ENCODE peak calls at places on chromosome 3, in nine cellular contexts. One of them, this sample, is unnamed.

GRCh38 chr3:177789500-177789899 is 592.2 kb upstream of the TBL1XR1 start:
- DNase-seq in pulmonary artery endothelial cell: no peak
- DNase-seq in CD4-positive, alpha-beta T cell: no peak
- DNase-seq in EL: no peak
- DNase-seq in AG08396: no peak
- DNase-seq in activated naive CD8-positive, alpha-beta T cell treated with anti-CD3 and anti-CD28 coated beads, Interleukin-2, amount 50 U/mL, for 16 hours: no peak
- DNase-seq in nephron progenitor cell: no peak
- DNase-seq in stimulated activated CD4-positive, alpha-beta T cell treated with anti-CD3 and anti-CD28 coated beads, Interleukin-1b, Interleukin-23, amount 100 ng/mL, for 24 hours: no peak
- DNase-seq in activated T-cell treated with anti-CD3 and anti-CD28 coated beads for 1 hour: no peak
- DNase-seq in this sample: no peak

GRCh38 chr3:193897791-193898190 is 238.2 kb upstream of the HES1 start:
- DNase-seq in pulmonary artery endothelial cell: no peak
- DNase-seq in CD4-positive, alpha-beta T cell: no peak
- DNase-seq in EL: no peak
- DNase-seq in AG08396: no peak
- DNase-seq in activated naive CD8-positive, alpha-beta T cell treated with anti-CD3 and anti-CD28 coated beads, Interleukin-2, amount 50 U/mL, for 16 hours: no peak
- DNase-seq in nephron progenitor cell: peak
- DNase-seq in stimulated activated CD4-positive, alpha-beta T cell treated with anti-CD3 and anti-CD28 coated beads, Interleukin-1b, Interleukin-23, amount 100 ng/mL, for 24 hours: no peak
- DNase-seq in activated T-cell treated with anti-CD3 and anti-CD28 coated beads for 1 hour: no peak
- DNase-seq in this sample: no peak

GRCh38 chr3:104133630-104134029 is 1233.1 kb upstream of the ALCAM start:
- DNase-seq in pulmonary artery endothelial cell: no peak
- DNase-seq in CD4-positive, alpha-beta T cell: no peak
- DNase-seq in EL: peak
- DNase-seq in AG08396: no peak
- DNase-seq in activated naive CD8-positive, alpha-beta T cell treated with anti-CD3 and anti-CD28 coated beads, Interleukin-2, amount 50 U/mL, for 16 hours: no peak
- DNase-seq in nephron progenitor cell: no peak
- DNase-seq in stimulated activated CD4-positive, alpha-beta T cell treated with anti-CD3 and anti-CD28 coated beads, Interleukin-1b, Interleukin-23, amount 100 ng/mL, for 24 hours: no peak
- DNase-seq in activated T-cell treated with anti-CD3 and anti-CD28 coated beads for 1 hour: no peak
- DNase-seq in this sample: no peak

GRCh38 chr3:153400641-153401040 is 238.6 kb downstream of the RAP2B start:
- DNase-seq in pulmonary artery endothelial cell: no peak
- DNase-seq in CD4-positive, alpha-beta T cell: no peak
- DNase-seq in EL: no peak
- DNase-seq in AG08396: no peak
- DNase-seq in activated naive CD8-positive, alpha-beta T cell treated with anti-CD3 and anti-CD28 coated beads, Interleukin-2, amount 50 U/mL, for 16 hours: no peak
- DNase-seq in nephron progenitor cell: no peak
- DNase-seq in stimulated activated CD4-positive, alpha-beta T cell treated with anti-CD3 and anti-CD28 coated beads, Interleukin-1b, Interleukin-23, amount 100 ng/mL, for 24 hours: no peak
- DNase-seq in activated T-cell treated with anti-CD3 and anti-CD28 coated beads for 1 hour: no peak
- DNase-seq in this sample: no peak

GRCh38 chr3:170869240-170869592 is 779 bp downstream of the RPL22L1 start:
- DNase-seq in pulmonary artery endothelial cell: no peak
- DNase-seq in CD4-positive, alpha-beta T cell: no peak
- DNase-seq in EL: no peak
- DNase-seq in AG08396: no peak
- DNase-seq in activated naive CD8-positive, alpha-beta T cell treated with anti-CD3 and anti-CD28 coated beads, Interleukin-2, amount 50 U/mL, for 16 hours: no peak
- DNase-seq in nephron progenitor cell: no peak
- DNase-seq in stimulated activated CD4-positive, alpha-beta T cell treated with anti-CD3 and anti-CD28 coated beads, Interleukin-1b, Interleukin-23, amount 100 ng/mL, for 24 hours: no peak
- DNase-seq in activated T-cell treated with anti-CD3 and anti-CD28 coated beads for 1 hour: no peak
- DNase-seq in this sample: no peak

GRCh38 chr3:39141211-39141995 is 12.0 kb downstream of the CSRNP1 start:
- DNase-seq in pulmonary artery endothelial cell: no peak
- DNase-seq in CD4-positive, alpha-beta T cell: no peak
- DNase-seq in EL: peak
- DNase-seq in AG08396: peak
- DNase-seq in activated naive CD8-positive, alpha-beta T cell treated with anti-CD3 and anti-CD28 coated beads, Interleukin-2, amount 50 U/mL, for 16 hours: no peak
- DNase-seq in nephron progenitor cell: no peak
- DNase-seq in stimulated activated CD4-positive, alpha-beta T cell treated with anti-CD3 and anti-CD28 coated beads, Interleukin-1b, Interleukin-23, amount 100 ng/mL, for 24 hours: no peak
- DNase-seq in activated T-cell treated with anti-CD3 and anti-CD28 coated beads for 1 hour: no peak
- DNase-seq in this sample: no peak

GRCh38 chr3:183987014-183987600 is 30.6 kb downstream of the ABCC5 start:
- DNase-seq in pulmonary artery endothelial cell: no peak
- DNase-seq in CD4-positive, alpha-beta T cell: no peak
- DNase-seq in EL: no peak
- DNase-seq in AG08396: no peak
- DNase-seq in activated naive CD8-positive, alpha-beta T cell treated with anti-CD3 and anti-CD28 coated beads, Interleukin-2, amount 50 U/mL, for 16 hours: no peak
- DNase-seq in nephron progenitor cell: no peak
- DNase-seq in stimulated activated CD4-positive, alpha-beta T cell treated with anti-CD3 and anti-CD28 coated beads, Interleukin-1b, Interleukin-23, amount 100 ng/mL, for 24 hours: no peak
- DNase-seq in activated T-cell treated with anti-CD3 and anti-CD28 coated beads for 1 hour: no peak
- DNase-seq in this sample: no peak

GRCh38 chr3:8964436-8965370 is 1.4 kb upstream of the RAD18 start:
- DNase-seq in pulmonary artery endothelial cell: peak
- DNase-seq in CD4-positive, alpha-beta T cell: no peak
- DNase-seq in EL: peak
- DNase-seq in AG08396: no peak
- DNase-seq in activated naive CD8-positive, alpha-beta T cell treated with anti-CD3 and anti-CD28 coated beads, Interleukin-2, amount 50 U/mL, for 16 hours: no peak
- DNase-seq in nephron progenitor cell: no peak
- DNase-seq in stimulated activated CD4-positive, alpha-beta T cell treated with anti-CD3 and anti-CD28 coated beads, Interleukin-1b, Interleukin-23, amount 100 ng/mL, for 24 hours: no peak
- DNase-seq in activated T-cell treated with anti-CD3 and anti-CD28 coated beads for 1 hour: no peak
- DNase-seq in this sample: no peak

GRCh38 chr3:4852780-4853748 is 126.2 kb upstream of the BHLHE40 start:
- DNase-seq in pulmonary artery endothelial cell: peak
- DNase-seq in CD4-positive, alpha-beta T cell: no peak
- DNase-seq in EL: peak
- DNase-seq in AG08396: no peak
- DNase-seq in activated naive CD8-positive, alpha-beta T cell treated with anti-CD3 and anti-CD28 coated beads, Interleukin-2, amount 50 U/mL, for 16 hours: no peak
- DNase-seq in nephron progenitor cell: no peak
- DNase-seq in stimulated activated CD4-positive, alpha-beta T cell treated with anti-CD3 and anti-CD28 coated beads, Interleukin-1b, Interleukin-23, amount 100 ng/mL, for 24 hours: no peak
- DNase-seq in activated T-cell treated with anti-CD3 and anti-CD28 coated beads for 1 hour: no peak
- DNase-seq in this sample: no peak

GRCh38 chr3:9793161-9793781 is 389 bp downstream of the ARPC4 start:
- DNase-seq in pulmonary artery endothelial cell: no peak
- DNase-seq in CD4-positive, alpha-beta T cell: no peak
- DNase-seq in EL: peak
- DNase-seq in AG08396: peak
- DNase-seq in activated naive CD8-positive, alpha-beta T cell treated with anti-CD3 and anti-CD28 coated beads, Interleukin-2, amount 50 U/mL, for 16 hours: no peak
- DNase-seq in nephron progenitor cell: no peak
- DNase-seq in stimulated activated CD4-positive, alpha-beta T cell treated with anti-CD3 and anti-CD28 coated beads, Interleukin-1b, Interleukin-23, amount 100 ng/mL, for 24 hours: no peak
- DNase-seq in activated T-cell treated with anti-CD3 and anti-CD28 coated beads for 1 hour: no peak
- DNase-seq in this sample: no peak

GRCh38 chr3:65595222-65595996 is 443.3 kb downstream of the MAGI1 start:
- DNase-seq in pulmonary artery endothelial cell: no peak
- DNase-seq in CD4-positive, alpha-beta T cell: no peak
- DNase-seq in EL: no peak
- DNase-seq in AG08396: no peak
- DNase-seq in activated naive CD8-positive, alpha-beta T cell treated with anti-CD3 and anti-CD28 coated beads, Interleukin-2, amount 50 U/mL, for 16 hours: no peak
- DNase-seq in nephron progenitor cell: no peak
- DNase-seq in stimulated activated CD4-positive, alpha-beta T cell treated with anti-CD3 and anti-CD28 coated beads, Interleukin-1b, Interleukin-23, amount 100 ng/mL, for 24 hours: no peak
- DNase-seq in activated T-cell treated with anti-CD3 and anti-CD28 coated beads for 1 hour: no peak
- DNase-seq in this sample: no peak

GRCh38 chr3:154956815-154957214 is 123.3 kb upstream of the MME start:
- DNase-seq in pulmonary artery endothelial cell: no peak
- DNase-seq in CD4-positive, alpha-beta T cell: no peak
- DNase-seq in EL: no peak
- DNase-seq in AG08396: no peak
- DNase-seq in activated naive CD8-positive, alpha-beta T cell treated with anti-CD3 and anti-CD28 coated beads, Interleukin-2, amount 50 U/mL, for 16 hours: no peak
- DNase-seq in nephron progenitor cell: no peak
- DNase-seq in stimulated activated CD4-positive, alpha-beta T cell treated with anti-CD3 and anti-CD28 coated beads, Interleukin-1b, Interleukin-23, amount 100 ng/mL, for 24 hours: no peak
- DNase-seq in activated T-cell treated with anti-CD3 and anti-CD28 coated beads for 1 hour: no peak
- DNase-seq in this sample: no peak

GRCh38 chr3:49602877-49603411 is 48.7 kb downstream of the BSN start:
- DNase-seq in pulmonary artery endothelial cell: no peak
- DNase-seq in CD4-positive, alpha-beta T cell: peak
- DNase-seq in EL: no peak
- DNase-seq in AG08396: no peak
- DNase-seq in activated naive CD8-positive, alpha-beta T cell treated with anti-CD3 and anti-CD28 coated beads, Interleukin-2, amount 50 U/mL, for 16 hours: peak
- DNase-seq in nephron progenitor cell: no peak
- DNase-seq in stimulated activated CD4-positive, alpha-beta T cell treated with anti-CD3 and anti-CD28 coated beads, Interleukin-1b, Interleukin-23, amount 100 ng/mL, for 24 hours: peak
- DNase-seq in activated T-cell treated with anti-CD3 and anti-CD28 coated beads for 1 hour: peak
- DNase-seq in this sample: peak

GRCh38 chr3:55283441-55283925 is 203.6 kb downstream of the WNT5A start:
- DNase-seq in pulmonary artery endothelial cell: no peak
- DNase-seq in CD4-positive, alpha-beta T cell: no peak
- DNase-seq in EL: no peak
- DNase-seq in AG08396: no peak
- DNase-seq in activated naive CD8-positive, alpha-beta T cell treated with anti-CD3 and anti-CD28 coated beads, Interleukin-2, amount 50 U/mL, for 16 hours: no peak
- DNase-seq in nephron progenitor cell: no peak
- DNase-seq in stimulated activated CD4-positive, alpha-beta T cell treated with anti-CD3 and anti-CD28 coated beads, Interleukin-1b, Interleukin-23, amount 100 ng/mL, for 24 hours: no peak
- DNase-seq in activated T-cell treated with anti-CD3 and anti-CD28 coated beads for 1 hour: no peak
- DNase-seq in this sample: no peak

GRCh38 chr3:186640929-186641328 is 730 bp downstream of the FETUB start:
- DNase-seq in pulmonary artery endothelial cell: no peak
- DNase-seq in CD4-positive, alpha-beta T cell: no peak
- DNase-seq in EL: no peak
- DNase-seq in AG08396: no peak
- DNase-seq in activated naive CD8-positive, alpha-beta T cell treated with anti-CD3 and anti-CD28 coated beads, Interleukin-2, amount 50 U/mL, for 16 hours: no peak
- DNase-seq in nephron progenitor cell: no peak
- DNase-seq in stimulated activated CD4-positive, alpha-beta T cell treated with anti-CD3 and anti-CD28 coated beads, Interleukin-1b, Interleukin-23, amount 100 ng/mL, for 24 hours: no peak
- DNase-seq in activated T-cell treated with anti-CD3 and anti-CD28 coated beads for 1 hour: no peak
- DNase-seq in this sample: no peak

GRCh38 chr3:157174265-157174615 is 14.3 kb upstream of the CCNL1 start:
- DNase-seq in pulmonary artery endothelial cell: no peak
- DNase-seq in CD4-positive, alpha-beta T cell: no peak
- DNase-seq in EL: no peak
- DNase-seq in AG08396: no peak
- DNase-seq in activated naive CD8-positive, alpha-beta T cell treated with anti-CD3 and anti-CD28 coated beads, Interleukin-2, amount 50 U/mL, for 16 hours: no peak
- DNase-seq in nephron progenitor cell: peak
- DNase-seq in stimulated activated CD4-positive, alpha-beta T cell treated with anti-CD3 and anti-CD28 coated beads, Interleukin-1b, Interleukin-23, amount 100 ng/mL, for 24 hours: no peak
- DNase-seq in activated T-cell treated with anti-CD3 and anti-CD28 coated beads for 1 hour: no peak
- DNase-seq in this sample: no peak

GRCh38 chr3:10945683-10946287 is 46.8 kb upstream of the SLC6A1 start:
- DNase-seq in pulmonary artery endothelial cell: no peak
- DNase-seq in CD4-positive, alpha-beta T cell: peak
- DNase-seq in EL: peak
- DNase-seq in AG08396: peak
- DNase-seq in activated naive CD8-positive, alpha-beta T cell treated with anti-CD3 and anti-CD28 coated beads, Interleukin-2, amount 50 U/mL, for 16 hours: no peak
- DNase-seq in nephron progenitor cell: peak
- DNase-seq in stimulated activated CD4-positive, alpha-beta T cell treated with anti-CD3 and anti-CD28 coated beads, Interleukin-1b, Interleukin-23, amount 100 ng/mL, for 24 hours: peak
- DNase-seq in activated T-cell treated with anti-CD3 and anti-CD28 coated beads for 1 hour: peak
- DNase-seq in this sample: peak

GRCh38 chr3:170978335-170978745 is 48.2 kb downstream of the SLC2A2 start:
- DNase-seq in pulmonary artery endothelial cell: no peak
- DNase-seq in CD4-positive, alpha-beta T cell: no peak
- DNase-seq in EL: peak
- DNase-seq in AG08396: no peak
- DNase-seq in activated naive CD8-positive, alpha-beta T cell treated with anti-CD3 and anti-CD28 coated beads, Interleukin-2, amount 50 U/mL, for 16 hours: no peak
- DNase-seq in nephron progenitor cell: no peak
- DNase-seq in stimulated activated CD4-positive, alpha-beta T cell treated with anti-CD3 and anti-CD28 coated beads, Interleukin-1b, Interleukin-23, amount 100 ng/mL, for 24 hours: no peak
- DNase-seq in activated T-cell treated with anti-CD3 and anti-CD28 coated beads for 1 hour: no peak
- DNase-seq in this sample: no peak

GRCh38 chr3:42036483-42036823 is 54.7 kb upstream of the TRAK1 start:
- DNase-seq in pulmonary artery endothelial cell: peak
- DNase-seq in CD4-positive, alpha-beta T cell: no peak
- DNase-seq in EL: peak
- DNase-seq in AG08396: peak
- DNase-seq in activated naive CD8-positive, alpha-beta T cell treated with anti-CD3 and anti-CD28 coated beads, Interleukin-2, amount 50 U/mL, for 16 hours: no peak
- DNase-seq in nephron progenitor cell: no peak
- DNase-seq in stimulated activated CD4-positive, alpha-beta T cell treated with anti-CD3 and anti-CD28 coated beads, Interleukin-1b, Interleukin-23, amount 100 ng/mL, for 24 hours: no peak
- DNase-seq in activated T-cell treated with anti-CD3 and anti-CD28 coated beads for 1 hour: no peak
- DNase-seq in this sample: no peak

GRCh38 chr3:73213906-73214305 is 152.4 kb downstream of the EBLN2 start:
- DNase-seq in pulmonary artery endothelial cell: no peak
- DNase-seq in CD4-positive, alpha-beta T cell: no peak
- DNase-seq in EL: peak
- DNase-seq in AG08396: no peak
- DNase-seq in activated naive CD8-positive, alpha-beta T cell treated with anti-CD3 and anti-CD28 coated beads, Interleukin-2, amount 50 U/mL, for 16 hours: no peak
- DNase-seq in nephron progenitor cell: no peak
- DNase-seq in stimulated activated CD4-positive, alpha-beta T cell treated with anti-CD3 and anti-CD28 coated beads, Interleukin-1b, Interleukin-23, amount 100 ng/mL, for 24 hours: no peak
- DNase-seq in activated T-cell treated with anti-CD3 and anti-CD28 coated beads for 1 hour: no peak
- DNase-seq in this sample: no peak

GRCh38 chr3:23994247-23994574 is 49.1 kb downstream of the NR1D2 start:
- DNase-seq in pulmonary artery endothelial cell: no peak
- DNase-seq in CD4-positive, alpha-beta T cell: no peak
- DNase-seq in EL: no peak
- DNase-seq in AG08396: no peak
- DNase-seq in activated naive CD8-positive, alpha-beta T cell treated with anti-CD3 and anti-CD28 coated beads, Interleukin-2, amount 50 U/mL, for 16 hours: no peak
- DNase-seq in nephron progenitor cell: no peak
- DNase-seq in stimulated activated CD4-positive, alpha-beta T cell treated with anti-CD3 and anti-CD28 coated beads, Interleukin-1b, Interleukin-23, amount 100 ng/mL, for 24 hours: no peak
- DNase-seq in activated T-cell treated with anti-CD3 and anti-CD28 coated beads for 1 hour: no peak
- DNase-seq in this sample: no peak

GRCh38 chr3:127714866-127715265 is 42.1 kb downstream of the ABTB1 start:
- DNase-seq in pulmonary artery endothelial cell: no peak
- DNase-seq in CD4-positive, alpha-beta T cell: no peak
- DNase-seq in EL: no peak
- DNase-seq in AG08396: no peak
- DNase-seq in activated naive CD8-positive, alpha-beta T cell treated with anti-CD3 and anti-CD28 coated beads, Interleukin-2, amount 50 U/mL, for 16 hours: no peak
- DNase-seq in nephron progenitor cell: no peak
- DNase-seq in stimulated activated CD4-positive, alpha-beta T cell treated with anti-CD3 and anti-CD28 coated beads, Interleukin-1b, Interleukin-23, amount 100 ng/mL, for 24 hours: no peak
- DNase-seq in activated T-cell treated with anti-CD3 and anti-CD28 coated beads for 1 hour: no peak
- DNase-seq in this sample: no peak

GRCh38 chr3:102936511-102936910 is 501.7 kb downstream of the ZPLD1 start:
- DNase-seq in pulmonary artery endothelial cell: no peak
- DNase-seq in CD4-positive, alpha-beta T cell: no peak
- DNase-seq in EL: no peak
- DNase-seq in AG08396: no peak
- DNase-seq in activated naive CD8-positive, alpha-beta T cell treated with anti-CD3 and anti-CD28 coated beads, Interleukin-2, amount 50 U/mL, for 16 hours: no peak
- DNase-seq in nephron progenitor cell: no peak
- DNase-seq in stimulated activated CD4-positive, alpha-beta T cell treated with anti-CD3 and anti-CD28 coated beads, Interleukin-1b, Interleukin-23, amount 100 ng/mL, for 24 hours: no peak
- DNase-seq in activated T-cell treated with anti-CD3 and anti-CD28 coated beads for 1 hour: no peak
- DNase-seq in this sample: no peak

GRCh38 chr3:134522541-134522940 is 36.7 kb downstream of the CEP63 start:
- DNase-seq in pulmonary artery endothelial cell: no peak
- DNase-seq in CD4-positive, alpha-beta T cell: no peak
- DNase-seq in EL: no peak
- DNase-seq in AG08396: no peak
- DNase-seq in activated naive CD8-positive, alpha-beta T cell treated with anti-CD3 and anti-CD28 coated beads, Interleukin-2, amount 50 U/mL, for 16 hours: no peak
- DNase-seq in nephron progenitor cell: no peak
- DNase-seq in stimulated activated CD4-positive, alpha-beta T cell treated with anti-CD3 and anti-CD28 coated beads, Interleukin-1b, Interleukin-23, amount 100 ng/mL, for 24 hours: no peak
- DNase-seq in activated T-cell treated with anti-CD3 and anti-CD28 coated beads for 1 hour: no peak
- DNase-seq in this sample: no peak

GRCh38 chr3:15769256-15769915 is 28.4 kb downstream of the ANKRD28 start:
- DNase-seq in pulmonary artery endothelial cell: no peak
- DNase-seq in CD4-positive, alpha-beta T cell: no peak
- DNase-seq in EL: peak
- DNase-seq in AG08396: no peak
- DNase-seq in activated naive CD8-positive, alpha-beta T cell treated with anti-CD3 and anti-CD28 coated beads, Interleukin-2, amount 50 U/mL, for 16 hours: no peak
- DNase-seq in nephron progenitor cell: no peak
- DNase-seq in stimulated activated CD4-positive, alpha-beta T cell treated with anti-CD3 and anti-CD28 coated beads, Interleukin-1b, Interleukin-23, amount 100 ng/mL, for 24 hours: no peak
- DNase-seq in activated T-cell treated with anti-CD3 and anti-CD28 coated beads for 1 hour: no peak
- DNase-seq in this sample: no peak

GRCh38 chr3:47414666-47415587 is 34.1 kb downstream of the PTPN23 start:
- DNase-seq in pulmonary artery endothelial cell: no peak
- DNase-seq in CD4-positive, alpha-beta T cell: no peak
- DNase-seq in EL: no peak
- DNase-seq in AG08396: no peak
- DNase-seq in activated naive CD8-positive, alpha-beta T cell treated with anti-CD3 and anti-CD28 coated beads, Interleukin-2, amount 50 U/mL, for 16 hours: no peak
- DNase-seq in nephron progenitor cell: no peak
- DNase-seq in stimulated activated CD4-positive, alpha-beta T cell treated with anti-CD3 and anti-CD28 coated beads, Interleukin-1b, Interleukin-23, amount 100 ng/mL, for 24 hours: no peak
- DNase-seq in activated T-cell treated with anti-CD3 and anti-CD28 coated beads for 1 hour: no peak
- DNase-seq in this sample: no peak

GRCh38 chr3:181729071-181729915 is 17.6 kb downstream of the SOX2 start:
- DNase-seq in pulmonary artery endothelial cell: no peak
- DNase-seq in CD4-positive, alpha-beta T cell: no peak
- DNase-seq in EL: no peak
- DNase-seq in AG08396: no peak
- DNase-seq in activated naive CD8-positive, alpha-beta T cell treated with anti-CD3 and anti-CD28 coated beads, Interleukin-2, amount 50 U/mL, for 16 hours: no peak
- DNase-seq in nephron progenitor cell: no peak
- DNase-seq in stimulated activated CD4-positive, alpha-beta T cell treated with anti-CD3 and anti-CD28 coated beads, Interleukin-1b, Interleukin-23, amount 100 ng/mL, for 24 hours: no peak
- DNase-seq in activated T-cell treated with anti-CD3 and anti-CD28 coated beads for 1 hour: no peak
- DNase-seq in this sample: no peak

GRCh38 chr3:97895216-97895615 is 73.4 kb downstream of the CRYBG3 start:
- DNase-seq in pulmonary artery endothelial cell: no peak
- DNase-seq in CD4-positive, alpha-beta T cell: no peak
- DNase-seq in EL: no peak
- DNase-seq in AG08396: no peak
- DNase-seq in activated naive CD8-positive, alpha-beta T cell treated with anti-CD3 and anti-CD28 coated beads, Interleukin-2, amount 50 U/mL, for 16 hours: no peak
- DNase-seq in nephron progenitor cell: no peak
- DNase-seq in stimulated activated CD4-positive, alpha-beta T cell treated with anti-CD3 and anti-CD28 coated beads, Interleukin-1b, Interleukin-23, amount 100 ng/mL, for 24 hours: no peak
- DNase-seq in activated T-cell treated with anti-CD3 and anti-CD28 coated beads for 1 hour: no peak
- DNase-seq in this sample: no peak

GRCh38 chr3:83632526-83632925 is 1326.3 kb upstream of the CADM2 start:
- DNase-seq in pulmonary artery endothelial cell: no peak
- DNase-seq in CD4-positive, alpha-beta T cell: no peak
- DNase-seq in EL: no peak
- DNase-seq in AG08396: no peak
- DNase-seq in activated naive CD8-positive, alpha-beta T cell treated with anti-CD3 and anti-CD28 coated beads, Interleukin-2, amount 50 U/mL, for 16 hours: no peak
- DNase-seq in nephron progenitor cell: no peak
- DNase-seq in stimulated activated CD4-positive, alpha-beta T cell treated with anti-CD3 and anti-CD28 coated beads, Interleukin-1b, Interleukin-23, amount 100 ng/mL, for 24 hours: no peak
- DNase-seq in activated T-cell treated with anti-CD3 and anti-CD28 coated beads for 1 hour: no peak
- DNase-seq in this sample: no peak

GRCh38 chr3:155981669-155982068 is 111.2 kb downstream of the GMPS start:
- DNase-seq in pulmonary artery endothelial cell: no peak
- DNase-seq in CD4-positive, alpha-beta T cell: no peak
- DNase-seq in EL: peak
- DNase-seq in AG08396: no peak
- DNase-seq in activated naive CD8-positive, alpha-beta T cell treated with anti-CD3 and anti-CD28 coated beads, Interleukin-2, amount 50 U/mL, for 16 hours: no peak
- DNase-seq in nephron progenitor cell: no peak
- DNase-seq in stimulated activated CD4-positive, alpha-beta T cell treated with anti-CD3 and anti-CD28 coated beads, Interleukin-1b, Interleukin-23, amount 100 ng/mL, for 24 hours: no peak
- DNase-seq in activated T-cell treated with anti-CD3 and anti-CD28 coated beads for 1 hour: no peak
- DNase-seq in this sample: no peak

GRCh38 chr3:35944915-35945710 is 305.8 kb downstream of the ARPP21 start:
- DNase-seq in pulmonary artery endothelial cell: no peak
- DNase-seq in CD4-positive, alpha-beta T cell: no peak
- DNase-seq in EL: peak
- DNase-seq in AG08396: no peak
- DNase-seq in activated naive CD8-positive, alpha-beta T cell treated with anti-CD3 and anti-CD28 coated beads, Interleukin-2, amount 50 U/mL, for 16 hours: no peak
- DNase-seq in nephron progenitor cell: no peak
- DNase-seq in stimulated activated CD4-positive, alpha-beta T cell treated with anti-CD3 and anti-CD28 coated beads, Interleukin-1b, Interleukin-23, amount 100 ng/mL, for 24 hours: no peak
- DNase-seq in activated T-cell treated with anti-CD3 and anti-CD28 coated beads for 1 hour: no peak
- DNase-seq in this sample: no peak